ENCODE peak calls at places on chromosomes 4 and X, in six cellular contexts. One of them, this sample, is unnamed.

GRCh38 chrX:153984351-153985178 is 12.0 kb downstream of the TMEM187 start:
- DNase-seq in activated gamma-delta T cell treated with Interleukin-2 at 50 U/mL for 16 hours: no peak
- DNase-seq in fibroblast of lung: no peak
- DNase-seq in activated naive CD4-positive, alpha-beta T cell: no peak
- DNase-seq in neural crest cell: no peak
- DNase-seq in MCF 10A: no peak
- DNase-seq in this sample: no peak

GRCh38 chr4:8217871-8218270 is 18.8 kb downstream of the SH3TC1 start:
- DNase-seq in activated gamma-delta T cell treated with Interleukin-2 at 50 U/mL for 16 hours: no peak
- DNase-seq in fibroblast of lung: no peak
- DNase-seq in activated naive CD4-positive, alpha-beta T cell: no peak
- DNase-seq in neural crest cell: no peak
- DNase-seq in MCF 10A: no peak
- DNase-seq in this sample: no peak

GRCh38 chrX:67779099-67779498 is 235.3 kb downstream of the AR start:
- DNase-seq in activated gamma-delta T cell treated with Interleukin-2 at 50 U/mL for 16 hours: no peak
- DNase-seq in fibroblast of lung: no peak
- DNase-seq in activated naive CD4-positive, alpha-beta T cell: no peak
- DNase-seq in neural crest cell: no peak
- DNase-seq in MCF 10A: no peak
- DNase-seq in this sample: no peak

GRCh38 chr4:55397521-55398321 is 2.0 kb downstream of the TMEM165 start:
- DNase-seq in activated gamma-delta T cell treated with Interleukin-2 at 50 U/mL for 16 hours: no peak
- DNase-seq in fibroblast of lung: peak; percentile 84
- DNase-seq in activated naive CD4-positive, alpha-beta T cell: no peak
- DNase-seq in neural crest cell: no peak
- DNase-seq in MCF 10A: peak; percentile 80
- DNase-seq in this sample: no peak

GRCh38 chr4:1604181-1604705 is 79.9 kb downstream of the FAM53A start:
- DNase-seq in activated gamma-delta T cell treated with Interleukin-2 at 50 U/mL for 16 hours: no peak
- DNase-seq in fibroblast of lung: no peak
- DNase-seq in activated naive CD4-positive, alpha-beta T cell: no peak
- DNase-seq in neural crest cell: no peak
- DNase-seq in MCF 10A: peak; percentile 8
- DNase-seq in this sample: no peak

GRCh38 chrX:152072236-152072635 is 66.1 kb downstream of the MAGEA10 start:
- DNase-seq in activated gamma-delta T cell treated with Interleukin-2 at 50 U/mL for 16 hours: no peak
- DNase-seq in fibroblast of lung: peak; percentile 6
- DNase-seq in activated naive CD4-positive, alpha-beta T cell: no peak
- DNase-seq in neural crest cell: no peak
- DNase-seq in MCF 10A: peak; percentile 94
- DNase-seq in this sample: no peak

GRCh38 chrX:40006025-40007017 is 91.4 kb downstream of the BCOR start:
- DNase-seq in activated gamma-delta T cell treated with Interleukin-2 at 50 U/mL for 16 hours: no peak
- DNase-seq in fibroblast of lung: no peak
- DNase-seq in activated naive CD4-positive, alpha-beta T cell: no peak
- DNase-seq in neural crest cell: no peak
- DNase-seq in MCF 10A: peak; percentile 18
- DNase-seq in this sample: no peak

GRCh38 chrX:129932792-129933321 is 26.9 kb downstream of the UTP14A start:
- DNase-seq in activated gamma-delta T cell treated with Interleukin-2 at 50 U/mL for 16 hours: no peak
- DNase-seq in fibroblast of lung: no peak
- DNase-seq in activated naive CD4-positive, alpha-beta T cell: no peak
- DNase-seq in neural crest cell: no peak
- DNase-seq in MCF 10A: no peak
- DNase-seq in this sample: no peak

GRCh38 chr4:138897818-138898226 is 117.8 kb upstream of the NOCT start:
- DNase-seq in activated gamma-delta T cell treated with Interleukin-2 at 50 U/mL for 16 hours: no peak
- DNase-seq in fibroblast of lung: peak; percentile 31
- DNase-seq in activated naive CD4-positive, alpha-beta T cell: no peak
- DNase-seq in neural crest cell: no peak
- DNase-seq in MCF 10A: peak; percentile 50
- DNase-seq in this sample: no peak

GRCh38 chr4:5526070-5526831 is 182.1 kb downstream of the EVC2 start:
- DNase-seq in activated gamma-delta T cell treated with Interleukin-2 at 50 U/mL for 16 hours: no peak
- DNase-seq in fibroblast of lung: no peak
- DNase-seq in activated naive CD4-positive, alpha-beta T cell: no peak
- DNase-seq in neural crest cell: no peak
- DNase-seq in MCF 10A: no peak
- DNase-seq in this sample: no peak

GRCh38 chr4:35963969-35964515 is 280.3 kb downstream of the ARAP2 start:
- DNase-seq in activated gamma-delta T cell treated with Interleukin-2 at 50 U/mL for 16 hours: no peak
- DNase-seq in fibroblast of lung: no peak
- DNase-seq in activated naive CD4-positive, alpha-beta T cell: no peak
- DNase-seq in neural crest cell: no peak
- DNase-seq in MCF 10A: peak; percentile 2
- DNase-seq in this sample: no peak

GRCh38 chr4:86847576-86847975 is 1.6 kb downstream of the SLC10A6 start:
- DNase-seq in activated gamma-delta T cell treated with Interleukin-2 at 50 U/mL for 16 hours: no peak
- DNase-seq in fibroblast of lung: no peak
- DNase-seq in activated naive CD4-positive, alpha-beta T cell: no peak
- DNase-seq in neural crest cell: no peak
- DNase-seq in MCF 10A: no peak
- DNase-seq in this sample: no peak

GRCh38 chr4:39855909-39856512 is 121.7 kb downstream of the PDS5A start:
- DNase-seq in activated gamma-delta T cell treated with Interleukin-2 at 50 U/mL for 16 hours: no peak
- DNase-seq in fibroblast of lung: peak; percentile 45
- DNase-seq in activated naive CD4-positive, alpha-beta T cell: no peak
- DNase-seq in neural crest cell: no peak
- DNase-seq in MCF 10A: peak; percentile 17
- DNase-seq in this sample: no peak

GRCh38 chr4:52914051-52914605 is 52.0 kb downstream of the RASL11B start:
- DNase-seq in activated gamma-delta T cell treated with Interleukin-2 at 50 U/mL for 16 hours: no peak
- DNase-seq in fibroblast of lung: peak; percentile 55
- DNase-seq in activated naive CD4-positive, alpha-beta T cell: no peak
- DNase-seq in neural crest cell: no peak
- DNase-seq in MCF 10A: no peak
- DNase-seq in this sample: no peak

GRCh38 chr4:6971536-6972374 is 62.1 kb downstream of the TBC1D14 start:
- DNase-seq in activated gamma-delta T cell treated with Interleukin-2 at 50 U/mL for 16 hours: no peak
- DNase-seq in fibroblast of lung: no peak
- DNase-seq in activated naive CD4-positive, alpha-beta T cell: no peak
- DNase-seq in neural crest cell: no peak
- DNase-seq in MCF 10A: no peak
- DNase-seq in this sample: no peak

GRCh38 chr4:185734214-185734613 is 77.8 kb downstream of the SORBS2 start:
- DNase-seq in activated gamma-delta T cell treated with Interleukin-2 at 50 U/mL for 16 hours: no peak
- DNase-seq in fibroblast of lung: no peak
- DNase-seq in activated naive CD4-positive, alpha-beta T cell: no peak
- DNase-seq in neural crest cell: no peak
- DNase-seq in MCF 10A: no peak
- DNase-seq in this sample: no peak

This sample was measured in iPS DF 19.7.